ENCODE peak calls at places on chromosomes 11 and 22, in four cellular contexts. A is HT-29; K is stimulated activated CD4-positive, alpha-beta T cell treated with anti-CD3 and anti-CD28 coated beads, Interleukin-12 subunit alpha, Interleukin-12 subunit beta, amount 100 ng/mL, for 24 hours; P is left ventricle myocardium inferior. S is an unnamed sample.

GRCh38 chr11:132140056-132140455 is 769.6 kb downstream of the NTM start:
- DNase-seq in A (peak; percentile 8), P (no peak), K (no peak), S (no peak)

GRCh38 chr11:67275606-67276409 is 9.5 kb downstream of the GRK2 start:
- DNase-seq in A (no peak), P (no peak), K (no peak), S (no peak)

GRCh38 chr22:30182365-30182764 is 64.2 kb downstream of the LIF start:
- DNase-seq in A (no peak), P (no peak), K (no peak), S (no peak)

GRCh38 chr22:39595622-39596182 is 25.1 kb downstream of the CACNA1I start:
- DNase-seq in P (no peak), A (no peak), K (no peak), S (no peak)

GRCh38 chr11:66745356-66746235 is 16.6 kb upstream of the SPTBN2 start:
- DNase-seq in P (no peak), A (peak; percentile 49), K (peak; percentile 11), S (no peak)

GRCh38 chr11:8332196-8332595 is 68.5 kb upstream of the LMO1 start:
- DNase-seq in K (no peak), P (no peak), A (no peak), S (no peak)

GRCh38 chr11:67261635-67261941 is 4.7 kb upstream of the GRK2 start:
- DNase-seq in K (no peak), A (no peak), P (no peak), S (no peak)

GRCh38 chr11:57031541-57031940 is 42.8 kb downstream of the OR5AK2 start:
- DNase-seq in P (no peak), A (no peak), K (no peak), S (no peak)

GRCh38 chr11:556175-556699 is 4.3 kb downstream of the LMNTD2 start:
- DNase-seq in A (peak; percentile 61), P (no peak), K (no peak), S (no peak)

GRCh38 chr11:2375964-2376551 is 1.1 kb upstream of the CD81 start:
- DNase-seq in P (no peak), A (peak; percentile 80), K (no peak), S (no peak)

GRCh38 chr11:122042981-122043380 is 73.0 kb downstream of the BLID start:
- DNase-seq in P (no peak), A (no peak), K (no peak), S (peak; percentile 30)

GRCh38 chr11:78365381-78365792 is 52.2 kb downstream of the GAB2 start:
- DNase-seq in P (no peak), A (peak; percentile 41), K (no peak), S (peak; percentile 73)

GRCh38 chr11:57791321-57792059 is 29.9 kb downstream of the CTNND1 start:
- DNase-seq in A (no peak), K (no peak), P (no peak), S (no peak)

GRCh38 chr22:42947211-42947990 is 67.5 kb downstream of the PACSIN2 start:
- DNase-seq in K (no peak), A (peak; percentile 78), P (peak; percentile 73), S (peak; percentile 85)

GRCh38 chr22:46481386-46481785 is 56.0 kb downstream of the CELSR1 start:
- DNase-seq in K (no peak), P (no peak), A (no peak), S (no peak)

GRCh38 chr22:49016909-49017768 is 810.5 kb downstream of the BRD1 start:
- DNase-seq in K (no peak), A (no peak), P (no peak), S (no peak)

GRCh38 chr11:70761906-70762196 is 363.5 kb downstream of the CTTN start:
- DNase-seq in A (no peak), K (no peak), P (no peak), S (no peak)

GRCh38 chr11:35487532-35488078 is 37.8 kb downstream of the PAMR1 start:
- DNase-seq in K (no peak), A (peak; percentile 15), P (no peak), S (peak; percentile 43)

GRCh38 chr22:42994917-42995562 is 19.9 kb downstream of the PACSIN2 start:
- DNase-seq in A (peak; percentile 75), K (no peak), P (no peak), S (peak; percentile 88)

GRCh38 chr11:69640260-69640994 is 529 bp upstream of the CCND1 start:
- DNase-seq in K (no peak), P (peak; percentile 44), A (peak; percentile 45), S (peak; percentile 46)

GRCh38 chr11:43962383-43962969 is 20.0 kb downstream of the C11orf96 start:
- DNase-seq in A (no peak), K (no peak), P (no peak), S (no peak)

GRCh38 chr22:43554694-43555365 is 143.0 kb downstream of the MPPED1 start:
- DNase-seq in P (no peak), A (no peak), K (no peak), S (no peak)

GRCh38 chr22:23565942-23566715 is 14.0 kb downstream of the IGLL1 start:
- DNase-seq in A (no peak), P (no peak), K (no peak), S (no peak)

GRCh38 chr11:6927030-6927617 is 898 bp downstream of the ZNF215 start:
- DNase-seq in A (peak; percentile 56), K (no peak), P (no peak), S (no peak)

GRCh38 chr22:45531441-45531840 is 28.8 kb downstream of the FBLN1 start:
- DNase-seq in K (no peak), A (no peak), P (no peak), S (peak; percentile 12)

GRCh38 chr11:2801711-2802388 is 83.7 kb downstream of the CDKN1C start:
- DNase-seq in K (no peak), A (no peak), P (peak; percentile 10), S (no peak)

GRCh38 chr11:47414685-47415070 is 6.3 kb downstream of the SLC39A13 start:
- DNase-seq in A (no peak), K (no peak), P (no peak), S (no peak)

GRCh38 chr11:61791737-61792309 is 576 bp downstream of the TMEM258 start:
- DNase-seq in A (peak; percentile 94), K (no peak), P (peak; percentile 32), S (peak; percentile 92)

GRCh38 chr11:124646148-124646547 is 23.5 kb downstream of the TBRG1 start:
- DNase-seq in A (no peak), K (no peak), P (no peak), S (no peak)

GRCh38 chr22:40817737-40818136 is 1.4 kb downstream of the SLC25A17 start:
- DNase-seq in A (no peak), P (no peak), K (no peak), S (no peak)

GRCh38 chr11:115054541-115055538 is 376.5 kb downstream of the NXPE2 start:
- DNase-seq in K (no peak), P (peak; percentile 42), A (no peak), S (peak; percentile 40)

GRCh38 chr22:48740731-48741405 is 1086.8 kb downstream of the BRD1 start:
- DNase-seq in K (no peak), P (no peak), A (no peak), S (no peak)

GRCh38 chr11:81246937-81247336 is 1486.7 kb downstream of the FAM181B start:
- DNase-seq in A (peak; percentile 54), P (no peak), K (no peak), S (no peak)

S was measured in M059J.